ENCODE peak calls at places on chromosome 3, in nine cellular contexts. M is stomach; F is H9; B is endothelial cell of umbilical vein; V is ovary; Z is mesendoderm; X is adrenal gland; Q is effector memory CD4-positive, alpha-beta T cell; A is SK-N-SH. D is an unnamed sample. For H3K27me3, the result is how much of the 10 kb centered on the place peaks cover.

GRCh38 chr3:43650345-43650744 is 28.5 kb upstream of the ANO10 start:
- DNase-seq in M (no peak), F (no peak), B (no peak), V (no peak), Z (no peak), X (no peak), Q (no peak), A (no peak), D (no peak)

GRCh38 chr3:197317250-197317963 is 19.0 kb upstream of the DLG1 start:
- DNase-seq in M (no peak), F (no peak), B (no peak), V (no peak), Z (peak), X (no peak), Q (no peak), A (no peak), D (no peak)

GRCh38 chr3:40876019-40876418 is 323.3 kb upstream of the CTNNB1 start:
- DNase-seq in M (no peak), F (no peak), B (no peak), V (no peak), Z (no peak), X (no peak), Q (no peak), A (no peak), D (no peak)

GRCh38 chr3:179149239-179149887 is 1.2 kb downstream of the PIK3CA start:
- DNase-seq in M (no peak), F (no peak), B (no peak), V (peak), Z (no peak), X (no peak), Q (peak), A (no peak), D (no peak)

GRCh38 chr3:30553641-30554316 is 52.6 kb upstream of the TGFBR2 start:
- DNase-seq in M (no peak), F (no peak), B (no peak), V (no peak), Z (no peak), X (no peak), Q (no peak), A (no peak), D (no peak)

GRCh38 chr3:16554126-16554525 is 40.6 kb upstream of the RFTN1 start:
- DNase-seq in M (no peak), F (no peak), B (no peak), V (no peak), Z (no peak), X (no peak), Q (no peak), A (no peak), D (no peak)

GRCh38 chr3:143644370-143645089 is 203.7 kb downstream of the SLC9A9 start:
- DNase-seq in M (peak), F (peak), B (peak), V (no peak), Z (peak), X (peak), Q (no peak), A (peak), D (peak)

GRCh38 chr3:15206662-15207576 is 873 bp downstream of the CAPN7 start:
- DNase-seq in M (peak), F (peak), B (peak), V (peak), Z (peak), X (peak), Q (no peak), A (peak), D (no peak)

GRCh38 chr3:168165390-168166269 is 69.9 kb upstream of the GOLIM4 start:
- DNase-seq in M (peak), F (peak), B (peak), V (peak), Z (peak), X (peak), Q (no peak), A (peak), D (no peak)

GRCh38 chr3:135161425-135161824 is 366.4 kb downstream of the EPHB1 start:
- DNase-seq in M (no peak), F (peak), B (no peak), V (no peak), Z (peak), X (no peak), Q (no peak), A (no peak), D (no peak)

GRCh38 chr3:151776259-151776740 is 37.6 kb upstream of the AADAC start:
- DNase-seq in M (no peak), F (no peak), B (no peak), V (no peak), Z (no peak), X (no peak), Q (no peak), A (no peak), D (no peak)

GRCh38 chr3:71693641-71694040 is 31.6 kb downstream of the EIF4E3 start:
- DNase-seq in M (no peak), F (no peak), B (no peak), V (peak), Z (no peak), X (no peak), Q (no peak), A (no peak), D (no peak)

GRCh38 chr3:59412506-59412905 is 362.7 kb upstream of the CFAP20DC start:
- DNase-seq in M (no peak), F (no peak), B (no peak), V (no peak), Z (no peak), X (no peak), Q (no peak), A (no peak), D (no peak)

GRCh38 chr3:76585794-76586392 is 454.0 kb upstream of the ROBO2 start:
- DNase-seq in M (no peak), F (no peak), B (no peak), V (no peak), Z (peak), X (no peak), Q (no peak), A (peak), D (no peak)

GRCh38 chr3:125119752-125120369 is 64.1 kb upstream of the HEG1 start:
- DNase-seq in M (no peak), F (no peak), B (no peak), V (no peak), Z (no peak), X (peak), Q (no peak), A (no peak), D (no peak)

GRCh38 chr3:10011644-10012043 is 14.6 kb upstream of the FANCD2 start:
- DNase-seq in M (no peak), F (no peak), B (no peak), V (no peak), Z (no peak), X (peak), Q (no peak), A (no peak), D (no peak)

GRCh38 chr3:70829101-70829500 is 516.7 kb upstream of the MDFIC2 start:
- DNase-seq in M (no peak), F (no peak), B (peak), V (peak), Z (no peak), X (no peak), Q (no peak), A (no peak), D (peak)

GRCh38 chr3:130878464-130878863 is 15.4 kb upstream of the ATP2C1 start:
- DNase-seq in M (no peak), F (no peak), B (no peak), V (no peak), Z (no peak), X (no peak), Q (no peak), A (no peak), D (no peak)

GRCh38 chr3:130857336-130858026 is 36.4 kb upstream of the ATP2C1 start:
- DNase-seq in M (no peak), F (no peak), B (no peak), V (no peak), Z (no peak), X (no peak), Q (no peak), A (no peak), D (no peak)

GRCh38 chr3:45689787-45690145 is 570 bp downstream of the SACM1L start:
- DNase-seq in M (no peak), F (no peak), B (peak), V (no peak), Z (peak), X (no peak), Q (no peak), A (no peak), D (no peak)

GRCh38 chr3:33385423-33385822 is 54.8 kb downstream of the UBP1 start:
- DNase-seq in M (no peak), F (no peak), B (no peak), V (no peak), Z (peak), X (no peak), Q (no peak), A (no peak), D (no peak)

GRCh38 chr3:16478516-16478915 is 35.0 kb downstream of the RFTN1 start:
- DNase-seq in M (no peak), F (no peak), B (peak), V (no peak), Z (no peak), X (no peak), Q (no peak), A (no peak), D (no peak)

GRCh38 chr3:191762323-191762960 is 301.5 kb downstream of the PYDC2 start:
- DNase-seq in M (no peak), F (no peak), B (peak), V (no peak), Z (peak), X (no peak), Q (no peak), A (no peak), D (no peak)

GRCh38 chr3:132432639-132433038 is 15.3 kb downstream of the DNAJC13 start:
- DNase-seq in M (no peak), F (no peak), B (peak), V (no peak), Z (no peak), X (no peak), Q (no peak), A (peak), D (no peak)

GRCh38 chr3:62094461-62094860 is 278.9 kb downstream of the FEZF2 start:
- DNase-seq in M (no peak), F (no peak), B (no peak), V (no peak), Z (no peak), X (no peak), Q (no peak), A (no peak), D (no peak)

GRCh38 chr3:188271226-188271894 is 117.4 kb downstream of the LPP start:
- DNase-seq in M (no peak), F (no peak), B (peak), V (no peak), Z (peak), X (no peak), Q (no peak), A (no peak), D (no peak)

GRCh38 chr3:130800829-130801228 is 54.2 kb upstream of the PIK3R4 start:
- DNase-seq in M (no peak), F (no peak), B (no peak), V (no peak), Z (peak), X (no peak), Q (no peak), A (no peak), D (no peak)

GRCh38 chr3:150346956-150347863 is 60.9 kb upstream of the TSC22D2 start:
- DNase-seq in M (no peak), F (no peak), B (no peak), V (no peak), Z (no peak), X (no peak), Q (no peak), A (no peak), D (no peak)

GRCh38 chr3:171396048-171396447 is 64.2 kb downstream of the TNIK start:
- DNase-seq in M (no peak), F (no peak), B (peak), V (no peak), Z (no peak), X (no peak), Q (no peak), A (no peak), D (no peak)

GRCh38 chr3:169966951-169967915 is 626 bp downstream of the SEC62 start:
- DNase-seq in M (peak), F (no peak), B (peak), V (peak), Z (peak), X (peak), Q (peak), A (peak), D (no peak)

GRCh38 chr3:10437272-10437994 is 68.0 kb downstream of the ATP2B2 start:
- DNase-seq in M (no peak), F (no peak), B (peak), V (no peak), Z (no peak), X (no peak), Q (peak), A (no peak), D (no peak)

GRCh38 chr3:78689378-78689777 is 1078.4 kb downstream of the ROBO1 start:
- DNase-seq in M (no peak), F (no peak), B (no peak), V (no peak), Z (no peak), X (no peak), Q (no peak), A (no peak), D (no peak)

GRCh38 chr3:149604125-149604851 is 53.5 kb downstream of the WWTR1 start:
- DNase-seq in M (no peak), F (peak), B (no peak), V (no peak), Z (peak), X (no peak), Q (no peak), A (no peak), D (no peak)

GRCh38 chr3:177569823-177570657 is 372.8 kb upstream of the TBL1XR1 start:
- DNase-seq in M (no peak), F (no peak), B (no peak), V (no peak), Z (peak), X (no peak), Q (no peak), A (no peak), D (no peak)

GRCh38 chr3:98039322-98040024 is 4.4 kb upstream of the GABRR3 start:
- DNase-seq in M (peak), F (peak), B (peak), V (peak), Z (peak), X (peak), Q (peak), A (peak), D (peak)

GRCh38 chr3:33704891-33705290 is 13.2 kb downstream of the CLASP2 start:
- DNase-seq in M (no peak), F (no peak), B (no peak), V (no peak), Z (no peak), X (no peak), Q (no peak), A (no peak), D (no peak)

DNA sequence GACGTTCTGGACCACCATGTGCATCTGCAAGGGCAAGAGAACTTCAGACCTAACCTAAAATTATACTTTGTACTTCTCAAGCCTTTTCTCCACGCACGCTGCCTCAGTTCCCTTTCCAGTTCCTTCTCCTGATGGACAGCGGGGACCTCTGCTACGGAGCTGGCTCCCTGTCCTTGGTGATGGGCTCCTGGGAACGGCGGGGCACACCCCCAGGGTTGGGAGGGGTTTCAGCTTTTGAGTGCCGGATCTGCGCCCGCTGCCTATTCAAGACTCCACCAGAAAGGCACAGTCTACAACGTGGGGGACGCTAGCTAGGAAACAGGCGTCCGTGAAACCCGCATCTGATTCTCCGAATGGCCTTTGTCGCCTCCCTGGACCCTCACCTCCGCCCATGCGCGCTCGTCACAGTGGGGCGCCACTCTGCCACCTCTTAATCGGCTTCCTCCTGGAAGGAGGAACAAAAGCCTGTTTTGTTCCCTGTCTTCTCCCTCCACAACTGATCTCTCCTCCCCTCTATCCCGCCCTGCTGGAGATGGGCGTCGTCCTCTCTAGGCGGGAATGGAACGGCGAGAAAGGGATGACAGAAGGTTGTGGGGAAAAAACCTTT is 2.2 kb downstream of the GPR149 start:
- DNase-seq in M (no peak), F (peak), B (no peak), V (no peak), Z (peak), X (no peak), Q (no peak), A (peak), D (no peak)
- H3K27me3 ChIP-seq in M (under half), F (under half), B (under half), V (under half), Z (under half), X (under half), Q (under half), A (under half), D (under half)

GRCh38 chr3:55482496-55483195 is 4.5 kb downstream of the WNT5A start:
- DNase-seq in M (no peak), F (peak), B (no peak), V (peak), Z (peak), X (no peak), Q (no peak), A (no peak), D (no peak)
- H3K27me3 ChIP-seq in M (half or more), F (half or more), B (half or more), V (under half), Z (under half), X (half or more), Q (under half), A (under half), D (under half)

GRCh38 chr3:46943237-46944187 is 33.0 kb downstream of the CCDC12 start:
- DNase-seq in M (peak), F (no peak), B (peak), V (no peak), Z (no peak), X (no peak), Q (no peak), A (no peak), D (no peak)
- H3K27me3 ChIP-seq in M (under half), F (under half), B (under half), V (under half), Z (under half), X (under half), Q (under half), A (under half), D (under half)

GRCh38 chr3:128483657-128484403 is 9.2 kb downstream of the GATA2 start:
- DNase-seq in M (no peak), F (peak), B (peak), V (no peak), Z (peak), X (no peak), Q (no peak), A (no peak), D (no peak)
- H3K27me3 ChIP-seq in M (half or more), F (half or more), B (under half), V (under half), Z (under half), X (half or more), Q (half or more), A (under half), D (under half)

DNA sequence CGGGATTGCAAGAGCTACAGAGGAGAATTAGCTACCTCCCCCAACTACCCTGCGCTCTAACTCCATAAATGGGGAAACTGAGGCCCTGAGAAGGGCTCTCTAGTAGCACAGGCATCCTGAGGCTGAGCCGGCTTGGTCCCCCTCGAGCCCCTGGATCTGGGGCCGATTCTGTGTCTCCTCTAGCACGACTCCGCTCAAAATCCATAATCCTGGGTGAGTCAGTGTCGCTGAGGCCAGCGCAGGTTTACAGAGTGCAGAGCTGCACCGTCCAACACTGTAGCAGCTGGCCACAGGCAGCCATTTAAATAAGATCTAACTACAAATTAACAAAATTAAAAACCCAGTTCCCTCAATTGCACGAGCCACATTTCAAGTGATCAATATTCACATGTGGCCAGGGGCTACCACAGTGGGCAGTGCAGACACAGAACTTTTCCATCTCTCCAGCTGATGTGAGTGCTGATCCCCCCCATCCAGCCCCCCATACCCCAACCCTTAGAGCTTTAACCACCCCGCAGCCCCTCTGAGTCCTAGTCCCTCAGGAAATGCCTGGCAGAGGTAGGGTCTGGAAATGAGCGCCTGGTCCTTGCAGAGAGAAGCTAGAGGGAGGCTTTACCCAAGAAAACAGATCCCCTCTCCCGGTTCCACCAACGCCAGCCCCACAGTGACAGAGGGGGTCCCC is 10.7 kb downstream of the GATA2 start:
- DNase-seq in M (no peak), F (no peak), B (peak), V (no peak), Z (no peak), X (peak), Q (no peak), A (peak), D (no peak)
- H3K27me3 ChIP-seq in M (half or more), F (half or more), B (under half), V (under half), Z (under half), X (half or more), Q (half or more), A (under half), D (under half)

DNA sequence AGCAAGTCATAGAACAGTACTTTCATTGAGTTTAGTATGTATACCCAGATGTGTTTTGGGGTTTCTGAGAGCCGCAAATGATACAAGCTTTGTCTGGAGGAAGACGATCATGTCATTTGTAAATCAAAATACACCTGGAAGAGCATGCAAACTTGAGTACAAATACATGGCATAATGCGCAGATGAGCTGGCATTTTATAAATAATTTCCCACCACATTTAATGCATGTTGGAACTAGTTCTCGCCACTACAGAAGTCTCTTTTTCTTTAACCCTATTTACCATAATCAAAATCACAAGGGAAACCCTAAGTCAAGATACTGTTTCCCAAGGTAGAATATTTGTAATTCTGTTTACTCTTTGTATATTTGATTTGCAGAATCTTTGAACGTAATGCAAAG is 318.6 kb downstream of the EPHA3 start:
- DNase-seq in M (no peak), F (no peak), B (no peak), V (no peak), Z (no peak), X (no peak), Q (no peak), A (no peak), D (no peak)
- H3K27me3 ChIP-seq in M (under half), F (under half), B (under half), V (under half), Z (under half), X (under half), Q (under half), A (under half), D (under half)

GRCh38 chr3:54133196-54133595 is 10.8 kb downstream of the CACNA2D3 start:
- DNase-seq in M (no peak), F (no peak), B (no peak), V (no peak), Z (peak), X (no peak), Q (no peak), A (no peak), D (no peak)
- H3K27me3 ChIP-seq in M (under half), F (under half), B (under half), V (under half), Z (under half), X (under half), Q (under half), A (under half), D (under half)

GRCh38 chr3:13844286-13844685 is 35.6 kb downstream of the WNT7A start:
- DNase-seq in M (no peak), F (no peak), B (no peak), V (no peak), Z (no peak), X (no peak), Q (no peak), A (no peak), D (no peak)

GRCh38 chr3:13846716-13847570 is 32.9 kb downstream of the WNT7A start:
- DNase-seq in M (no peak), F (no peak), B (no peak), V (no peak), Z (no peak), X (no peak), Q (no peak), A (peak), D (no peak)

GRCh38 chr3:13844911-13845310 is 35.0 kb downstream of the WNT7A start:
- DNase-seq in M (no peak), F (no peak), B (no peak), V (no peak), Z (no peak), X (no peak), Q (no peak), A (no peak), D (no peak)

GRCh38 chr3:13846238-13846637 is 33.6 kb downstream of the WNT7A start:
- DNase-seq in M (no peak), F (no peak), B (no peak), V (no peak), Z (no peak), X (no peak), Q (no peak), A (no peak), D (no peak)

GRCh38 chr3:13845806-13846205 is 34.1 kb downstream of the WNT7A start:
- DNase-seq in M (no peak), F (no peak), B (no peak), V (no peak), Z (no peak), X (no peak), Q (no peak), A (no peak), D (no peak)
- H3K27me3 ChIP-seq in M (half or more), F (under half), B (under half), V (under half), Z (under half), X (under half), Q (under half), A (under half), D (under half)

D was measured in right lobe of liver.